ENCODE peak calls at places on chromosomes 16 and 17, in four cellular contexts. V, A, R and K are unnamed samples.
A peak's percentile ranks its signal among the peaks of the same experiment; 100 is the strongest.

GRCh38 chr16:68382296-68382718 is 66.0 kb downstream of the SMPD3 start:
- DNase-seq in V (no peak), A (no peak), R (no peak), K (no peak)

GRCh38 chr17:42190491-42191180 is 3.7 kb downstream of the GHDC start:
- DNase-seq in A (no peak), R (no peak), V (no peak), K (no peak)

GRCh38 chr17:49315551-49315951 is 46.5 kb downstream of the ZNF652 start:
- DNase-seq in R (peak; percentile 76), V (peak; percentile 73), A (peak; percentile 90), K (peak; percentile 46)

GRCh38 chr16:89395150-89396142 is 94.9 kb downstream of the ANKRD11 start:
- DNase-seq in R (peak; percentile 91), V (peak; percentile 91), A (peak; percentile 99), K (peak; percentile 84)

GRCh38 chr17:81398855-81399451 is 3.7 kb downstream of the BAHCC1 start:
- DNase-seq in V (no peak), A (no peak), R (no peak), K (no peak)

GRCh38 chr17:67215991-67216421 is 29.0 kb downstream of the HELZ start:
- DNase-seq in V (no peak), R (no peak), A (no peak), K (no peak)

GRCh38 chr17:21686165-21687015 is 5.9 kb upstream of the KCNJ18 start:
- DNase-seq in V (no peak), A (no peak), R (no peak), K (no peak)

GRCh38 chr17:76752006-76752405 is 14.1 kb downstream of the MFSD11 start:
- DNase-seq in R (no peak), A (no peak), V (no peak), K (no peak)

GRCh38 chr17:69492410-69493071 is 78.0 kb downstream of the MAP2K6 start:
- DNase-seq in R (no peak), A (peak; percentile 31), V (peak; percentile 88), K (peak; percentile 13)

GRCh38 chr17:27471321-27472269 is 15.3 kb downstream of the KSR1 start:
- DNase-seq in V (no peak), A (no peak), R (no peak), K (peak; percentile 69)

GRCh38 chr16:4358831-4359561 is 7.9 kb upstream of the PAM16 start:
- DNase-seq in V (no peak), A (peak; percentile 54), R (no peak), K (no peak)

GRCh38 chr16:20041924-20042596 is 31.6 kb downstream of the GPR139 start:
- DNase-seq in V (no peak), A (no peak), R (no peak), K (no peak)

GRCh38 chr16:74868501-74868900 is 93.9 kb upstream of the FA2H start:
- DNase-seq in V (peak; percentile 7), R (no peak), A (peak; percentile 54), K (no peak)

GRCh38 chr16:83272201-83272600 is 535.6 kb upstream of the HSBP1 start:
- DNase-seq in A (no peak), R (no peak), V (no peak), K (no peak)

GRCh38 chr16:53937068-53937614 is 233.2 kb downstream of the FTO start:
- DNase-seq in R (no peak), A (no peak), V (no peak), K (no peak)

DNA sequence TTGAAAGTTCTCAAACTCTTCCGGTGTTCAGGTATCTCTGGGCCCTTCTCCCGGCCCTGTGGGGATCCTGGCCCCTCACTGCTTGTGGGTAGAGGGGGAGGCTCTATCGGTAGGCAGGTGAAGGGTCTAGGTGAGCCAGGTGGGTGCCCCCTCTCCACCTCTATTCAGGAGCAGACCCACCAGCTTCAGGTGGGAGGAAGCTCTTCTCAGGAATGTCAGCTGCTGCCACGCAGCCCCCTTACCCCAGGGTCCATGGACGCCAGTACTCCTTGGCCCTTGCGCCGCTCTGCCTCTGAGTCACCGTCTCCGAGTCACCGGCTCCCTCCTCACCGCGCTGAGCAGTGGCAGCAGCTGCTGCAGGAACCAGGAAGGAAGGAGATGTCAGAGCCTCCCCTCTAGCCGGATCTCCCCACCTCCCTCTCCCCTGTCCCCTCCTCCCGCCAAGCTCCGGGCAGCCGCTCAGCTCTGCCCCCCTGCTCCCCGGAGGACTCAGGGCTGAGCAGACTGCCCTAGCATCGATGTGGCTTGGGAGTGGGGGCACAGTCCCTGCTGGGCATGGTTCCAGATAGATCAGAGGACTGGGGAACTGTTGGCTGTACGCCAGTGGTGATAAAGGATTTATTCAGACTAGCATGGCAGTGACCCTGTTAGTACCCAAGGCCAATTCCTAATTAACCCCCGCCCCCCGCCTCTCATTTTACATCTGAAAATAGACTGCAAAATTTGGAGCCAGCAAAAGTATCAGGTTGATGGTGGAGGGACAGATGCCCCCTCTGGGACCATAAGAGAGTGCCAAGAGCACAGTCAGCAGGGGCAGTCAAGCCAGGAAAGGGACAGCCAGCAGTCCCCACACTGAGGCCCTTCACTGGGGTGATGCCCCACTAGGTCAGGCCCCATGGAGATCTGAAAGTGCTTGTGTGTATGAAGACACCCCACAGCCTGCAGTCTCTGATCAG is at the start of gene OSBPL7:
- DNase-seq in V (peak; percentile 54), R (peak; percentile 57), A (peak; percentile 86), K (no peak)
- TF ChIP-seq CTCF in V (no peak), R (no peak), A (no peak), K (peak; percentile 71)

GRCh38 chr16:66536525-66536924 is 13.4 kb downstream of the TK2 start:
- DNase-seq in R (no peak), V (no peak), A (no peak), K (no peak)
- TF ChIP-seq CTCF in R (no peak), V (no peak), A (no peak), K (no peak)

GRCh38 chr17:9199474-9200196 is 178.3 kb downstream of the NTN1 start:
- DNase-seq in V (no peak), A (no peak), R (no peak), K (no peak)

GRCh38 chr17:9192010-9192409 is 170.7 kb downstream of the NTN1 start:
- DNase-seq in R (no peak), V (no peak), A (no peak), K (no peak)

GRCh38 chr17:9200197-9200662 is 178.9 kb downstream of the NTN1 start:
- DNase-seq in A (no peak), R (no peak), V (no peak), K (no peak)

GRCh38 chr17:9195346-9195870 is 174.1 kb downstream of the NTN1 start:
- DNase-seq in A (no peak), R (no peak), V (no peak), K (no peak)

DNA sequence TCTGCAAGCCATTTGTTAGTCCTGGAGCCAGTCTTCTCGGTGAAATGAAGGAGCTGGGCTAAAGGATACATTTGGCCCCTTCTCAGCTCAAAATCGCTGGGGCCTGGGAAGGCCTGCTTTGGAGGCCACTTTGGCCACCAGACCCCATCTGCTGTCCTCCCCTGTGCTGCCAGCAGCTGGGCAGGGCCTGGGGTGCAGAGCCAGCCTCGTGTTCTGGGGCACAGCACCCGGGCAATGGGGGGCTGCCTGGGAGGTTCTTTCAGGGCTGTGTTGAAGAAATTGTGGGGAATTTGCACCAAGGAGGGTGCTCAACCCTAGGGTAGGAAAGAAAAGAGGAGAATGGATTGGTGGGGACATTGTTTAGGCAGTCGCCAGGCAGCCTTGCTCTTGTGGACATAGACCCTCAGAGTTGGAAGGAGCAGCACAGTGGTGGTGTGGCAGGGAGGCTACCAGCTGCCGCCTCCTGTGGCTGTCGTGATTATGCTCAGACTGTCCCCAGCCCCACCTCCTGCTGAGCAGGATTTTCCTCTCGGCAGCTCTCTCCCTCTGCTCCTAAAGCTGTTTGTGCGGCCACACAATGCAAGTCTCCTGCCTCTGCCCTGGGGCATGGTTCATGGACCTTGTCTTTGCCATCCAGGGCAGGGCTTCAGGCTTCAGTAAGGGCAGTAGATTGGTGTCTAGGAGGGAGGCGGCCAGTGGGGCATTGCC is 174.8 kb downstream of the NTN1 start:
- DNase-seq in R (peak; percentile 48), A (no peak), V (no peak), K (no peak)
- TF ChIP-seq CTCF in R (no peak), A (no peak), V (no peak), K (no peak)

DNA sequence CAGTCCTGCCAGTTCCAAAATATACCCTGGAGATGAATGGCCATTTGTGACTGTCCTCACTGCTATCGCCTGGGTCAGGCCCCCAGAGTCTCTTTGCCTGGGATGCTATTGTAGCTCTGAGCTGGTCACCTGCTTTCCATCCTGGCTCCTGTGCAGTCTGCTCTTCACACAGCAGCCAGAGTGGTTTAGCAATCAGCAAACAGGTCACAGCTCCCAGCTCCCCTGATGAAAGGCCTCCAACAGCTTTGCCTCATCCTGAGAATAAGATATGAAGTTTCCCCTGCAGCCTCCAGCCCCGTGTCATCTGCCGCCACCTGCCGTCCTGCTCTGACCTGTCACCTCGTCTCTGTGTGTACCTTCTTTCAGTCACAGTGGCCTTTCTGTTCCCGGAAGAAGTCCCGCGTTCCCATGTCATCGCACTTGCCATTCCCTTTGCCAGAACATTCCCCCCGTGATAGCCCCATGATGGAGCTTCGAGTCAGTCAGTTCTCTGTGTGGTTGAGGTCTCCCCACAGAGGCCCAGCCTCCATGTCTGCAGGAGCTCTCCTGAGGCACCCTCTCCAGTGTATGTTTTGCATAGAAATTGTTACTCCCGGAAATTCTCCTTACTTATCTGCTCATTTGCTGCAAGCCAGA is 281.5 kb downstream of the SNX29 start:
- DNase-seq in R (no peak), A (no peak), V (no peak), K (no peak)
- TF ChIP-seq CTCF in R (no peak), A (peak; percentile 4), V (no peak), K (no peak)

DNA sequence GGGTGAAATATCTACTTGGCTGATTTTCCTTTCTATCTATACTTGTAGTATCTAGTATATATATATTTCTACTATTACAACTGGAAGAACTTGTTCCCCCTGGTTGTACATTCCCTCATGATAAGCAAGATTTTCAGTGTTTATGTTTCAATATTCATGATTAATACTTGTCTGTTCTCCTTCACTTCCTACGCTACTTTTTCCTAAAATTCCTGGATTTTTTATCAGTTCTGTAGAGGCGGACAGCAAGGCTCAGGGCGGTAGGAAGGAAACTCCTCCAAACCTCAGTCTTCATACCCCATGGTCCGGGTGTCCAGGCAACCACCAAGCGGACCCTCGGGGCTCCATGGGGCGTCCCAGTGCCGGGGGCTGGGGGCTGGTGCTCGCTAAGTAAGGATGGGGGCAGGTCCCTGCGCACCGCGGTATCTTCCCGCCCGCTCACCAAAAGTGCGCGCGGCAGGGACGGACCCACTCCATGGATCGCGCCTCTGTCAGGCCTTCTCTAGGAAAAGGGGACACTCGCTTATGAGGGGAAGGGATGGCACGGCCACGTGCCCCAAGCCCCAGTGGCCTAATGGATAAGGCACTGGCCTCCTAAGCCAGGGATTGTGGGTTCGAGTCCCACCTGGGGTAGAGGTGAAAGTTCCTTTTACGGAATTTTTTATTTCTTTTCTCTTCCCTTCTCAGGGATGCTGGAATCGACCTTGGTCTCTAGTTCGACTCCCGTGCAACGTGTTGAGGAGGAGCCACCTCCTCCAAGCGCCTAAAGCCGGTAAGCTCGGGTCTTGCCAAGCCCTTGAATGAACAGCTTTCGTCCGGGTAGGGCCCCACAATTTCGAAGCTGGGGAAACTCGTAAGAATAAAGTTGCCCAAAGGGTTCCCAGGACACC is 13.2 kb downstream of the ATP5PD start:
- DNase-seq in A (peak; percentile 91), V (peak; percentile 87), R (peak; percentile 97), K (no peak)
- TF ChIP-seq CTCF in A (no peak), V (no peak), R (no peak), K (no peak)

DNA sequence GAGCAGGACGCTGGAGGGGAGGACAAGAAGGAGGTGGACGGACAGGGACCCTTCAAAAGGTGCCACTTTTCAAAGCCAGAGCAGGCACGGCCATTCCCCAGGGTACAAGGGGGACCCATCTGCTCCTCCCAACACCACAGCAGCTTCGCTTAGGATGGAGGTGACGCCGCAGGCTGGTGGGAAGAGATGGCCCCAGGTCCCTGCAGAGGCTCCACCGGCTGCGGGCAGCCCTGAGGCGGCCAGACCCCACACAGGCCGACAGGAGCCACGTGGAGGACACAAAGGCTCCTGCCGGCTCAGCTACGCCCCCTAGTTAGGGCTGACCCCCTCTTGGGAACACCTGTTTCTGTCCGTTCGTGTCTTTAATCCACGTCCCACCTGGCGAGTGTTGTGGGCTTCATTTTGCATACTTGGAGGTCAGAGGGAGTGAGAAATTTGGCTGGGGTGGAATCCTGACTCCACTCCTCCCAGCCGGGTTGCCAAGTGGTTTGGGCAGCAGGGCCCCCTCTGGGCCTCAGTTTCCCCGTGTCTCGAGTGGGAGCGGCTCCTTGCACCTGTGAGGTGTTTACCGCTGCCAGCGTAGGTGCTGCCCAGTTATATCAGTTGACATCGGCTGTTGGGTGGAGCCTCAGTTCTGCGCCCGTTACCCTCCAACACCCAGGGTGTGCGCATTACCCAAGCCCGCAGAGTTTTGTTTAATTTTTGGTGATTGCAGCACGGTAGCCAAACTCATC is 5.8 kb upstream of the FN3KRP start:
- DNase-seq in A (no peak), R (no peak), V (no peak), K (no peak)
- TF ChIP-seq CTCF in A (no peak), R (no peak), V (no peak), K (no peak)